ENCODE peak calls at places on chromosomes 5 and 9, in ten cellular contexts. B, U, O, A, I, F, Z, T, D and E are unnamed samples.
A peak's percentile ranks its signal among the peaks of the same experiment; 100 is the strongest.

GRCh38 chr5:153276151-153276550 is 214.3 kb upstream of the GRIA1 start:
- DNase-seq in O (peak; percentile 30), I (no peak), T (peak; percentile 15), D (peak; percentile 29), F (peak; percentile 23), A (peak; percentile 5), B (no peak), U (peak; percentile 4), Z (no peak), E (no peak)

GRCh38 chr5:62783374-62784057 is 204.9 kb downstream of the LRRC70 start:
- DNase-seq in A (no peak), Z (no peak), O (no peak), I (no peak), U (no peak), D (no peak), F (no peak), T (no peak), B (no peak), E (no peak)

GRCh38 chr5:160399402-160400353 is at the start of gene FAM200C:
- DNase-seq in B (peak; percentile 90), T (peak; percentile 89), I (peak; percentile 94), Z (peak; percentile 95), D (peak; percentile 92), F (peak; percentile 89), O (peak; percentile 82), A (peak; percentile 82), U (peak; percentile 63), E (peak; percentile 92)

GRCh38 chr5:123807177-123807900 is 295.4 kb downstream of the CSNK1G3 start:
- DNase-seq in O (no peak), U (no peak), Z (no peak), D (peak; percentile 58), T (no peak), F (no peak), I (peak; percentile 42), B (no peak), A (no peak), E (no peak)

GRCh38 chr9:85741112-85741874 is 461 bp downstream of the AGTPBP1 start:
- DNase-seq in D (no peak), T (peak; percentile 13), A (no peak), Z (peak; percentile 60), F (peak; percentile 52), I (peak; percentile 46), O (peak; percentile 69), B (peak; percentile 23), U (peak; percentile 36), E (no peak)

GRCh38 chr9:129648092-129648763 is 6.3 kb upstream of the ASB6 start:
- DNase-seq in U (no peak), D (peak; percentile 55), T (no peak), Z (no peak), B (no peak), F (no peak), I (no peak), O (no peak), A (no peak), E (no peak)

GRCh38 chr5:40570408-40571129 is 109.1 kb upstream of the PTGER4 start:
- DNase-seq in O (no peak), B (no peak), I (no peak), Z (no peak), A (no peak), D (peak; percentile 42), T (peak; percentile 83), F (no peak), U (no peak), E (no peak)

GRCh38 chr5:162067138-162067537 is 435 bp upstream of the GABRG2 start:
- DNase-seq in I (no peak), O (no peak), B (peak; percentile 26), D (no peak), Z (no peak), T (no peak), F (no peak), A (no peak), U (no peak), E (no peak)

GRCh38 chr9:91162311-91162710 is 199.4 kb downstream of the AUH start:
- DNase-seq in T (peak; percentile 88), O (peak; percentile 69), A (no peak), F (no peak), B (no peak), D (no peak), U (no peak), Z (no peak), I (no peak), E (no peak)

GRCh38 chr9:123081824-123082223 is 48.4 kb downstream of the GPR21 start:
- DNase-seq in I (peak; percentile 18), B (no peak), U (no peak), Z (no peak), A (no peak), D (peak; percentile 62), T (peak; percentile 44), O (no peak), F (no peak), E (no peak)

GRCh38 chr5:95449460-95449859 is 58.3 kb downstream of the FAM81B start:
- DNase-seq in O (no peak), A (no peak), Z (no peak), D (no peak), B (no peak), T (peak; percentile 13), F (no peak), U (no peak), I (no peak), E (no peak)

GRCh38 chr9:127637322-127637847 is 25.3 kb downstream of the STXBP1 start:
- DNase-seq in U (no peak), A (no peak), D (peak; percentile 85), T (peak; percentile 51), O (no peak), Z (no peak), B (no peak), F (no peak), I (peak; percentile 21), E (peak; percentile 24)

GRCh38 chr5:133247881-133248642 is 196.2 kb downstream of the HSPA4 start:
- DNase-seq in F (peak; percentile 34), I (peak; percentile 6), A (no peak), B (no peak), D (peak; percentile 3), T (peak; percentile 64), O (no peak), Z (no peak), U (no peak), E (no peak)

GRCh38 chr5:150017606-150018005 is 17.1 kb downstream of the HMGXB3 start:
- DNase-seq in U (no peak), O (no peak), D (no peak), T (peak; percentile 31), F (no peak), I (no peak), Z (no peak), B (no peak), A (no peak), E (no peak)

GRCh38 chr5:128667751-128668150 is 129.7 kb upstream of the FBN2 start:
- DNase-seq in Z (no peak), T (peak; percentile 21), D (no peak), O (no peak), F (no peak), U (no peak), A (no peak), I (no peak), B (no peak), E (no peak)

GRCh38 chr9:136793063-136793946 is 2.2 kb downstream of the TMEM141 start:
- DNase-seq in Z (no peak), D (no peak), U (no peak), I (no peak), T (no peak), B (no peak), O (no peak), F (no peak), A (no peak), E (no peak)

GRCh38 chr9:18358325-18358724 is 115.6 kb upstream of the ADAMTSL1 start:
- DNase-seq in A (no peak), F (no peak), O (no peak), T (peak; percentile 52), I (no peak), U (no peak), B (no peak), D (no peak), Z (no peak), E (no peak)

GRCh38 chr9:131642496-131643083 is 97.3 kb downstream of the PRRT1B start:
- DNase-seq in I (no peak), Z (no peak), F (no peak), B (no peak), A (no peak), D (no peak), O (peak; percentile 70), U (peak; percentile 49), T (no peak), E (no peak)

GRCh38 chr5:122126711-122127385 is 2.5 kb upstream of the ZNF474 start:
- DNase-seq in A (no peak), I (peak; percentile 30), Z (no peak), T (no peak), O (no peak), U (no peak), B (no peak), D (peak; percentile 65), F (no peak), E (peak; percentile 17)

GRCh38 chr9:94928696-94929372 is 202.3 kb downstream of the AOPEP start:
- DNase-seq in U (no peak), O (no peak), Z (no peak), I (no peak), A (no peak), D (no peak), B (peak; percentile 66), F (no peak), T (peak; percentile 95), E (no peak)

GRCh38 chr9:133188006-133188842 is 20.8 kb downstream of the OBP2B start:
- DNase-seq in A (no peak), Z (no peak), B (no peak), I (no peak), T (peak; percentile 24), O (no peak), F (no peak), D (no peak), U (no peak), E (no peak)

GRCh38 chr9:122265265-122265900 is 701 bp downstream of the MRRF start:
- DNase-seq in B (no peak), O (no peak), I (no peak), Z (no peak), A (no peak), U (peak; percentile 9), F (no peak), D (peak; percentile 26), T (peak; percentile 50), E (no peak)

GRCh38 chr5:69029292-69029691 is 64.5 kb upstream of the SLC30A5 start:
- DNase-seq in D (no peak), I (no peak), O (no peak), Z (no peak), T (no peak), F (no peak), U (no peak), A (no peak), B (no peak), E (no peak)

GRCh38 chr5:34001231-34001935 is 6.5 kb downstream of the AMACR start:
- DNase-seq in T (no peak), Z (peak; percentile 67), B (no peak), F (peak; percentile 83), U (no peak), A (no peak), I (no peak), D (no peak), O (no peak), E (peak; percentile 57)

GRCh38 chr5:65072836-65073620 is 304.3 kb downstream of the CWC27 start:
- DNase-seq in Z (no peak), I (peak; percentile 51), D (peak; percentile 48), O (no peak), B (no peak), T (peak; percentile 50), U (no peak), A (no peak), F (no peak), E (no peak)

GRCh38 chr9:18798106-18798505 is 234.9 kb downstream of the SAXO1 start:
- DNase-seq in B (no peak), I (no peak), A (no peak), T (peak; percentile 14), F (no peak), U (no peak), Z (no peak), D (peak; percentile 42), O (no peak), E (no peak)

GRCh38 chr9:113995963-113996362 is 82.1 kb downstream of the AMBP start:
- DNase-seq in D (no peak), O (no peak), I (no peak), F (no peak), T (no peak), A (no peak), B (no peak), U (no peak), Z (peak; percentile 11), E (no peak)

GRCh38 chr9:3027260-3027659 is 183.4 kb upstream of the PUM3 start:
- DNase-seq in F (no peak), U (no peak), B (peak; percentile 37), Z (no peak), I (peak; percentile 96), O (no peak), T (no peak), D (no peak), A (no peak), E (no peak)